ENCODE peak calls at places on chromosomes 16 and 17, in ten cellular contexts. H is AG04450, Q is cardiac fibroblast, M is LNCaP clone FGC, X is fibroblast of pulmonary artery, O is PC-9, V is dorsolateral prefrontal cortex, U is left ventricle myocardium inferior, J is adrenal gland, G is HFF-Myc. Y is an unnamed sample.

GRCh38 chr17:58997756-58998553 is 108.7 kb downstream of the TRIM37 start:
- DNase-seq in H (no peak), Q (no peak), M (no peak), X (no peak), O (no peak), V (no peak), U (no peak), J (no peak), G (no peak), Y (no peak)

GRCh38 chr17:45790296-45790922 is 6.3 kb downstream of the CRHR1 start:
- DNase-seq in H (no peak), Q (no peak), M (peak; percentile 59), X (peak; percentile 12), O (no peak), V (no peak), U (no peak), J (no peak), G (no peak), Y (peak; percentile 19)

GRCh38 chr16:31537362-31537921 is 9.7 kb downstream of the AHSP start:
- DNase-seq in H (no peak), Q (no peak), M (no peak), X (no peak), O (no peak), V (no peak), U (no peak), J (no peak), G (no peak), Y (no peak)

GRCh38 chr16:8998114-8998513 is 34.4 kb upstream of the USP7 start:
- DNase-seq in H (peak; percentile 20), Q (peak; percentile 35), M (no peak), X (peak; percentile 47), O (no peak), V (no peak), U (no peak), J (no peak), G (peak; percentile 48), Y (peak; percentile 76)

GRCh38 chr17:596763-597644 is 117.6 kb downstream of the VPS53 start:
- DNase-seq in H (no peak), Q (peak; percentile 55), M (no peak), X (peak; percentile 59), O (no peak), V (no peak), U (no peak), J (no peak), G (no peak), Y (peak; percentile 56)

GRCh38 chr17:79749156-79749815 is 18.5 kb downstream of the ENPP7 start:
- DNase-seq in H (peak; percentile 33), Q (peak; percentile 73), M (no peak), X (peak; percentile 73), O (no peak), V (no peak), U (no peak), J (no peak), G (no peak), Y (peak; percentile 79)

GRCh38 chr17:33816842-33817241 is 438.2 kb upstream of the CCL2 start:
- DNase-seq in H (no peak), Q (no peak), M (no peak), X (no peak), O (no peak), V (no peak), U (no peak), J (no peak), G (no peak), Y (no peak)

GRCh38 chr17:68198931-68199836 is 48.7 kb upstream of the AMZ2 start:
- DNase-seq in H (no peak), Q (no peak), M (no peak), X (no peak), O (no peak), V (peak; percentile 26), U (no peak), J (no peak), G (no peak), Y (no peak)

GRCh38 chr16:50038756-50039529 is 13.9 kb downstream of the CNEP1R1 start:
- DNase-seq in H (no peak), Q (no peak), M (no peak), X (no peak), O (no peak), V (no peak), U (peak; percentile 25), J (peak; percentile 75), G (no peak), Y (no peak)

GRCh38 chr17:17151055-17151454 is 55.1 kb downstream of the PLD6 start:
- DNase-seq in H (peak; percentile 29), Q (peak; percentile 59), M (no peak), X (peak; percentile 73), O (peak; percentile 15), V (no peak), U (no peak), J (no peak), G (peak; percentile 50), Y (peak; percentile 84)

GRCh38 chr17:78708510-78708973 is 73.5 kb downstream of the CYTH1 start:
- DNase-seq in H (peak; percentile 72), Q (peak; percentile 89), M (peak; percentile 61), X (peak; percentile 89), O (peak; percentile 66), V (peak; percentile 80), U (peak; percentile 65), J (peak; percentile 71), G (peak; percentile 37), Y (peak; percentile 79)

GRCh38 chr17:52148288-52148968 is 10.1 kb downstream of the CA10 start:
- DNase-seq in H (no peak), Q (no peak), M (no peak), X (no peak), O (no peak), V (no peak), U (no peak), J (no peak), G (no peak), Y (no peak)

GRCh38 chr16:31042866-31043265 is 9.5 kb downstream of the STX4 start:
- DNase-seq in H (no peak), Q (no peak), M (no peak), X (no peak), O (no peak), V (no peak), U (no peak), J (no peak), G (no peak), Y (no peak)

GRCh38 chr17:58936295-58936694 is 170.4 kb downstream of the TRIM37 start:
- DNase-seq in H (no peak), Q (no peak), M (no peak), X (no peak), O (no peak), V (no peak), U (no peak), J (no peak), G (no peak), Y (no peak)

GRCh38 chr17:69388791-69389442 is 25.6 kb upstream of the MAP2K6 start:
- DNase-seq in H (no peak), Q (no peak), M (no peak), X (no peak), O (no peak), V (no peak), U (no peak), J (no peak), G (peak; percentile 35), Y (no peak)

GRCh38 chr16:89257757-89258465 is 40.4 kb downstream of the ZNF778 start:
- DNase-seq in H (no peak), Q (no peak), M (no peak), X (no peak), O (no peak), V (no peak), U (no peak), J (no peak), G (no peak), Y (no peak)
- TF ChIP-seq CTCF in H (no peak), Q (no peak), M (no peak), X (no peak), O (no peak), V (no peak), U (no peak), J (no peak), G (no peak), Y (no peak)

DNA sequence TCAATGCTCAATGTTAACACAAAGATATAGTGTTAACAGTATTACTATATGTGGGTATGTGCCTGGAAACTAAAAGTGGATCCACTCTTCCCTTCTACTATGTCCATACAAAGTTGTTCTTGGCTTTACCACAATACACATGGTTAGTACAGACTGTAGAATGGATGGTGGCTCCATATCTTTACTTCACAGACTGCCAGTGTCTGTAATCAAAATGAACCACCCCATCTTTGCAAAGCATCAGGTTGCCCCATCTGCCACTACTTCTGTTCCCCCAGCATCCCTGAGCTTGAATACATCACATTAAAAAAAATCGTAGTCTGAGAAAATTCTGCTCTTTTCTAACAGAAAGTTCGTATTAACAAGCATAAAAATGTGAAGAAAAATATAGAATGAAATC is 30.0 kb downstream of the USP32 start:
- DNase-seq in H (no peak), Q (no peak), M (no peak), X (no peak), O (no peak), V (peak; percentile 13), U (no peak), J (no peak), G (no peak), Y (no peak)
- H3K4me3 ChIP-seq in H (no peak overlapping the region), Q (no peak overlapping the region), M (no peak overlapping the region), X (no peak overlapping the region), O (no peak overlapping the region), V (no peak overlapping the region), U (no peak overlapping the region), J (no peak overlapping the region), G (no peak overlapping the region), Y (no peak overlapping the region)

GRCh38 chr17:42118545-42118944 is 2.6 kb downstream of the KAT2A start:
- DNase-seq in H (no peak), Q (peak; percentile 42), M (no peak), X (peak; percentile 50), O (peak; percentile 31), V (no peak), U (no peak), J (no peak), G (no peak), Y (no peak)
- TF ChIP-seq CTCF in H (peak; percentile 51), Q (peak; percentile 62), M (peak; percentile 53), X (peak; percentile 61), O (peak; percentile 63), V (peak; percentile 39), U (peak; percentile 54), J (peak; percentile 32), G (peak; percentile 53), Y (peak; percentile 46)

GRCh38 chr17:49498037-49498615 is 3.0 kb downstream of the NGFR start:
- DNase-seq in H (no peak), Q (no peak), M (no peak), X (no peak), O (no peak), V (no peak), U (no peak), J (no peak), G (no peak), Y (no peak)

GRCh38 chr17:49496866-49497146 is 1.7 kb downstream of the NGFR start:
- DNase-seq in H (no peak), Q (no peak), M (no peak), X (no peak), O (no peak), V (no peak), U (no peak), J (no peak), G (no peak), Y (no peak)

GRCh38 chr17:49495842-49496182 is 719 bp downstream of the NGFR start:
- DNase-seq in H (no peak), Q (no peak), M (no peak), X (no peak), O (no peak), V (peak; percentile 10), U (no peak), J (no peak), G (no peak), Y (no peak)

GRCh38 chr17:49496183-49496865 is 1.2 kb downstream of the NGFR start:
- DNase-seq in H (no peak), Q (peak; percentile 59), M (no peak), X (peak; percentile 49), O (peak; percentile 63), V (peak; percentile 85), U (peak; percentile 79), J (peak; percentile 35), G (no peak), Y (peak; percentile 34)

GRCh38 chr17:49497147-49498036 is 2.3 kb downstream of the NGFR start:
- DNase-seq in H (no peak), Q (peak; percentile 12), M (no peak), X (no peak), O (no peak), V (peak; percentile 21), U (peak; percentile 62), J (no peak), G (no peak), Y (no peak)
- H3K4me3 ChIP-seq in H (no peak overlapping the region), Q (peak overlapping the region; percentile 15), M (no peak overlapping the region), X (no peak overlapping the region), O (no peak overlapping the region), V (no peak overlapping the region), U (peak overlapping the region; percentile 69), J (no peak overlapping the region), G (peak overlapping the region; percentile 32), Y (no peak overlapping the region)